ENCODE peak calls at places on chromosomes 12 and 14, in six cellular contexts. J, R, Q, K, C and D are unnamed samples.

GRCh38 chr14:88195676-88196075 is 127.4 kb downstream of the KCNK10 start:
- DNase-seq in R (no peak), C (no peak), Q (peak), J (no peak), K (peak), D (no peak)

GRCh38 chr12:2998789-2999264 is 39.6 kb downstream of the TEAD4 start:
- DNase-seq in J (no peak), K (no peak), R (peak), Q (no peak), C (no peak), D (peak)

GRCh38 chr12:123989753-123990152 is 16.7 kb downstream of the ZNF664 start:
- DNase-seq in K (no peak), R (no peak), J (no peak), Q (no peak), C (no peak), D (no peak)

GRCh38 chr14:106268013-106268727 is 741.8 kb downstream of the TMEM121 start:
- DNase-seq in R (no peak), J (no peak), C (peak), Q (peak), K (no peak), D (no peak)

GRCh38 chr14:64364907-64365306 is 23.2 kb upstream of the MTHFD1 start:
- DNase-seq in J (peak), R (no peak), Q (no peak), C (no peak), K (no peak), D (peak)

GRCh38 chr12:91845365-91845764 is 300.3 kb downstream of the BTG1 start:
- DNase-seq in R (no peak), Q (no peak), C (no peak), K (no peak), J (no peak), D (no peak)

GRCh38 chr12:67671419-67671818 is 22.9 kb downstream of the DYRK2 start:
- DNase-seq in Q (no peak), K (no peak), J (no peak), C (no peak), R (no peak), D (peak)

GRCh38 chr14:51939727-51940126 is 49.6 kb upstream of the RTRAF start:
- DNase-seq in Q (no peak), J (no peak), R (no peak), K (no peak), C (no peak), D (no peak)

GRCh38 chr14:104346608-104347007 is 208.2 kb downstream of the KIF26A start:
- DNase-seq in K (no peak), J (no peak), C (no peak), Q (no peak), R (peak), D (no peak)

GRCh38 chr12:58894040-58894439 is 26.3 kb downstream of the LRIG3 start:
- DNase-seq in J (no peak), Q (no peak), R (no peak), K (peak), C (no peak), D (no peak)

GRCh38 chr12:110721570-110721969 is 21.1 kb downstream of the PPP1CC start:
- DNase-seq in J (no peak), C (no peak), Q (no peak), K (no peak), R (no peak), D (no peak)

GRCh38 chr12:31324845-31325523 is 966 bp downstream of the SINHCAF start:
- DNase-seq in C (peak), R (peak), K (peak), Q (peak), J (peak), D (peak)

GRCh38 chr14:65487783-65488578 is 75.5 kb downstream of the FUT8 start:
- DNase-seq in R (no peak), C (no peak), Q (no peak), K (no peak), J (no peak), D (no peak)

GRCh38 chr12:10559241-10559640 is 53.6 kb downstream of the EIF2S3B start:
- DNase-seq in C (no peak), Q (no peak), R (no peak), J (no peak), K (no peak), D (no peak)

GRCh38 chr14:45811155-45811554 is 558.2 kb upstream of the MIS18BP1 start:
- DNase-seq in J (no peak), Q (no peak), C (no peak), K (no peak), R (peak), D (no peak)

GRCh38 chr12:69330475-69331473 is 17.4 kb upstream of the LYZ start:
- DNase-seq in Q (peak), C (peak), K (no peak), R (peak), J (peak), D (peak)

GRCh38 chr12:56941299-56942017 is 7.2 kb upstream of the SDR9C7 start:
- DNase-seq in Q (no peak), C (no peak), K (no peak), R (no peak), J (peak), D (peak)

GRCh38 chr12:108305520-108305919 is 33.6 kb downstream of the CMKLR1 start:
- DNase-seq in Q (peak), R (no peak), J (peak), K (peak), C (peak), D (peak)

GRCh38 chr12:52155048-52155868 is 36.6 kb downstream of the KRT80 start:
- DNase-seq in Q (no peak), C (no peak), R (no peak), K (no peak), J (peak), D (peak)

GRCh38 chr12:93242154-93242958 is 135.4 kb upstream of the NUDT4 start:
- DNase-seq in K (no peak), Q (no peak), J (no peak), R (no peak), C (no peak), D (no peak)

GRCh38 chr14:68528031-68528687 is 264.7 kb downstream of the ZFP36L1 start:
- DNase-seq in J (no peak), R (no peak), Q (no peak), C (no peak), K (no peak), D (no peak)

GRCh38 chr12:6753772-6754356 is 923 bp upstream of the MLF2 start:
- DNase-seq in R (no peak), Q (no peak), J (no peak), C (no peak), K (no peak), D (no peak)

GRCh38 chr14:91063119-91063518 is 2.7 kb upstream of the RPS6KA5 start:
- DNase-seq in C (no peak), K (no peak), R (no peak), Q (no peak), J (peak), D (peak)

GRCh38 chr12:12915654-12916053 is 24.3 kb downstream of the GPRC5A start:
- DNase-seq in C (no peak), K (no peak), J (no peak), Q (peak), R (peak), D (no peak)

GRCh38 chr14:78130356-78130755 is 39.8 kb upstream of the NRXN3 start:
- DNase-seq in Q (no peak), C (no peak), R (no peak), J (no peak), K (no peak), D (no peak)

GRCh38 chr14:51533160-51533559 is 118.5 kb upstream of the FRMD6 start:
- DNase-seq in J (peak), K (no peak), C (no peak), R (no peak), Q (no peak), D (peak)

GRCh38 chr14:52111583-52111982 is 42.7 kb upstream of the NID2 start:
- DNase-seq in J (peak), R (no peak), K (no peak), Q (no peak), C (no peak), D (peak)

GRCh38 chr14:101340556-101340955 is 220.7 kb upstream of the DIO3 start:
- DNase-seq in C (no peak), Q (no peak), K (no peak), J (no peak), R (no peak), D (no peak)

GRCh38 chr14:23121401-23121800 is 2.3 kb upstream of the CEBPE start:
- DNase-seq in R (peak), C (no peak), K (no peak), J (peak), Q (peak), D (peak)

GRCh38 chr14:54692261-54692861 is 125.4 kb downstream of the SAMD4A start:
- DNase-seq in K (no peak), Q (no peak), R (no peak), C (no peak), J (no peak), D (no peak)

GRCh38 chr12:75439048-75439447 is 41.5 kb upstream of the GLIPR1 start:
- DNase-seq in J (no peak), C (no peak), Q (no peak), K (no peak), R (no peak), D (peak)

GRCh38 chr12:88559772-88560171 is 20.5 kb downstream of the KITLG start:
- DNase-seq in Q (no peak), R (no peak), J (no peak), C (no peak), K (no peak), D (no peak)

GRCh38 chr12:54360717-54361456 is 3.4 kb downstream of the GPR84 start:
- DNase-seq in J (peak), C (peak), R (peak), K (peak), Q (peak), D (peak)